ENCODE peak calls at places on chromosomes 7 and 10, in four cellular contexts. G is OCI-LY7, Y is HCT116, V is hepatocyte. W is an unnamed sample. For H3K9me2, the result is how much of the 10 kb centered on the place peaks cover.

GRCh38 chr10:6200588-6201510 is 1.9 kb upstream of the PFKFB3 start:
- DNase-seq in V (no peak), Y (no peak), G (peak), W (peak)

GRCh38 chr7:139722604-139723003 is 55.2 kb downstream of the HIPK2 start:
- DNase-seq in Y (no peak), V (no peak), G (no peak), W (no peak)

GRCh38 chr10:63554666-63555065 is 33.5 kb downstream of the REEP3 start:
- DNase-seq in G (peak), V (no peak), Y (peak), W (peak)

GRCh38 chr10:43221419-43222293 is 45.2 kb downstream of the RASGEF1A start:
- DNase-seq in G (no peak), Y (no peak), V (no peak), W (peak)

GRCh38 chr10:103947799-103948198 is 19.1 kb upstream of the SLK start:
- DNase-seq in V (no peak), G (no peak), Y (no peak), W (no peak)

GRCh38 chr7:101507791-101508252 is 121.3 kb downstream of the MYL10 start:
- DNase-seq in G (peak), V (peak), Y (peak), W (peak)

GRCh38 chr10:51103818-51104217 is 29.5 kb downstream of the PRKG1 start:
- DNase-seq in V (no peak), Y (no peak), G (no peak), W (peak)

GRCh38 chr7:3271298-3271697 is 29.8 kb upstream of the SDK1 start:
- DNase-seq in G (no peak), Y (no peak), V (no peak), W (no peak)

GRCh38 chr7:50284296-50284695 is 20.2 kb upstream of the IKZF1 start:
- DNase-seq in Y (no peak), V (no peak), G (no peak), W (no peak)

GRCh38 chr7:56040691-56041090 is 10.6 kb downstream of the PSPH start:
- DNase-seq in G (no peak), Y (no peak), V (no peak), W (no peak)

GRCh38 chr10:44198780-44199097 is 186.2 kb downstream of the CXCL12 start:
- DNase-seq in V (no peak), G (no peak), Y (no peak), W (no peak)

GRCh38 chr7:129443612-129444011 is 9.4 kb downstream of the STRIP2 start:
- DNase-seq in G (no peak), Y (no peak), V (no peak), W (no peak)

GRCh38 chr10:106652279-106652678 is 512.2 kb downstream of the SORCS1 start:
- DNase-seq in Y (no peak), V (no peak), G (no peak), W (peak)

GRCh38 chr7:101804087-101804631 is 13.3 kb upstream of the CUX1 start:
- DNase-seq in Y (no peak), G (peak), V (no peak), W (no peak)

GRCh38 chr10:67883710-67884312 is 645 bp upstream of the SIRT1 start:
- DNase-seq in Y (no peak), V (no peak), G (no peak), W (no peak)

GRCh38 chr10:79383974-79384606 is 36.8 kb downstream of the PPIF start:
- DNase-seq in V (no peak), Y (no peak), G (no peak), W (no peak)

GRCh38 chr7:139116999-139117398 is 7.5 kb upstream of the ZC3HAV1 start:
- DNase-seq in G (no peak), V (no peak), Y (no peak), W (peak)

GRCh38 chr10:52215745-52216361 is 98.2 kb upstream of the DKK1 start:
- DNase-seq in Y (peak), G (peak), V (peak), W (peak)

GRCh38 chr7:80591654-80592053 is 46.8 kb upstream of the CD36 start:
- DNase-seq in V (no peak), G (no peak), Y (no peak), W (no peak)

GRCh38 chr7:82729172-82730030 is 285.8 kb upstream of the CACNA2D1 start:
- DNase-seq in G (peak), Y (peak), V (peak), W (peak)

GRCh38 chr7:130364446-130364845 is 15.8 kb upstream of the CPA1 start:
- DNase-seq in G (no peak), V (no peak), Y (no peak), W (no peak)

GRCh38 chr10:92590623-92591549 is 2.0 kb upstream of the KIF11 start:
- DNase-seq in V (peak), G (peak), Y (peak), W (peak)

GRCh38 chr7:46485481-46486065 is 564.5 kb upstream of the IGFBP3 start:
- DNase-seq in V (no peak), G (no peak), Y (no peak), W (peak)

GRCh38 chr10:92689663-92690210 is at the start of gene HHEX:
- DNase-seq in V (peak), G (peak), Y (peak), W (peak)

GRCh38 chr10:132333386-132333785 is 1.4 kb downstream of the LRRC27 start:
- DNase-seq in V (no peak), G (no peak), Y (no peak), W (no peak)

GRCh38 chr10:75399461-75400162 is 2.0 kb downstream of the ZNF503 start:
- DNase-seq in V (peak), Y (no peak), G (no peak), W (peak)

GRCh38 chr10:35700490-35700887 is 58.4 kb upstream of the FZD8 start:
- DNase-seq in Y (no peak), G (no peak), V (no peak), W (no peak)

GRCh38 chr10:61958793-61959192 is 57.3 kb downstream of the ARID5B start:
- DNase-seq in Y (no peak), G (no peak), V (no peak), W (no peak)

GRCh38 chr10:78605800-78606350 is 462.9 kb upstream of the ZMIZ1 start:
- DNase-seq in G (peak), Y (peak), V (no peak), W (peak)

GRCh38 chr7:142231716-142232115 is 26.1 kb downstream of the PRSS58 start:
- DNase-seq in G (peak), V (peak), Y (peak), W (peak)

GRCh38 chr7:131896189-131896855 is 339.9 kb upstream of the PODXL start:
- DNase-seq in G (no peak), Y (no peak), V (no peak), W (no peak)

GRCh38 chr7:131895541-131896173 is 339.2 kb upstream of the PODXL start:
- DNase-seq in Y (peak), V (peak), G (no peak), W (peak)

GRCh38 chr7:131899271-131900030 is 343.0 kb upstream of the PODXL start:
- DNase-seq in Y (no peak), V (no peak), G (no peak), W (no peak)

GRCh38 chr7:131898418-131898817 is 342.0 kb upstream of the PODXL start:
- DNase-seq in G (no peak), Y (no peak), V (no peak), W (peak)

GRCh38 chr7:131897016-131897789 is 340.8 kb upstream of the PODXL start:
- DNase-seq in G (no peak), V (no peak), Y (peak), W (peak)
- H3K9me2 ChIP-seq in G (under half), V (under half), Y (under half), W (under half)

DNA sequence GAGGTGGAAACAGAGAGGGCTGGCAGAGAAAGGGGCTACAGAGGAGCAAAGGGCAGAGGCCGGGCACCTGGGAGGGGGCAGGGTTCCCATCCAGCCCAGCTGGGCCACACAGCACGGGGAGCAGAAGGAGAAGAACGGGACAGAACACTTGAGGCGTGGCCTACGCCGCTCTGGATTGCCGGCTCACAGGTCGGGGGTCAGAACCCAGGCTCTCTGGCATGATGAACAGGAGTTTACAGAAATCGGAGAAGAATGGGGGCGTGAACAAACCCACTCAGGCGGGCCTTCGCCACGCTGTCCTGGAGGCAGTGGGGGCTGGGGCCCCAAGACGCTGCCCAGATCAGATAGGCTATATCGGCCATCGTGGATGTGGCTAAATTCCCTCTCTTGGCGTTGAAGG is 362.2 kb upstream of the SHH start:
- DNase-seq in G (no peak), Y (no peak), V (no peak), W (no peak)
- H3K9me2 ChIP-seq in G (under half), Y (under half), V (under half), W (under half)

GRCh38 chr7:54712777-54713176 is 46.2 kb downstream of the SEC61G start:
- DNase-seq in V (no peak), Y (no peak), G (no peak), W (no peak)
- H3K9me2 ChIP-seq in V (under half), Y (under half), G (under half), W (under half)

DNA sequence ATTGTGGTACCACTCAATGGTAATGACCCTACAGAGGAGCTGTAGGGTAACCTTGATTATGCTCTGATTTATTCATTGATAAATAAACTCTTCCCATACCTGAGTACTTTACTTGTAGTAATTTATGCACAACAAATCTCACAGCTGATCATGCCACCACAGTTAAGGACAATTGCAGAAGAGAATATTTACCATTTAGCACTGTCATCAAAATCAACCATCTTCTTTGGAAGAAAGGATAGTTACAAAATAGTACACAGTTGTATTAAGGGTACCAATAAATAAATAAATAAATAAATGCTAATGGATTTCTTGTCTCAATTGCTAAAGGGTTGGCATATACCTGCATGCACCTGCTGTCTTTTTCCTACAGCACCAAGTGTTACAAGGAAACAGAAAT is 97.6 kb upstream of the PDE1C start:
- DNase-seq in V (no peak), Y (no peak), G (no peak), W (no peak)
- H3K9me2 ChIP-seq in V (under half), Y (under half), G (under half), W (under half)

GRCh38 chr7:131897790-131898165 is 341.4 kb upstream of the PODXL start:
- DNase-seq in V (no peak), G (no peak), Y (no peak), W (no peak)
- H3K9me2 ChIP-seq in V (under half), G (under half), Y (under half), W (under half)

GRCh38 chr10:55491712-55492111 is 690.7 kb upstream of the PCDH15 start:
- DNase-seq in V (no peak), G (no peak), Y (no peak), W (no peak)

DNA sequence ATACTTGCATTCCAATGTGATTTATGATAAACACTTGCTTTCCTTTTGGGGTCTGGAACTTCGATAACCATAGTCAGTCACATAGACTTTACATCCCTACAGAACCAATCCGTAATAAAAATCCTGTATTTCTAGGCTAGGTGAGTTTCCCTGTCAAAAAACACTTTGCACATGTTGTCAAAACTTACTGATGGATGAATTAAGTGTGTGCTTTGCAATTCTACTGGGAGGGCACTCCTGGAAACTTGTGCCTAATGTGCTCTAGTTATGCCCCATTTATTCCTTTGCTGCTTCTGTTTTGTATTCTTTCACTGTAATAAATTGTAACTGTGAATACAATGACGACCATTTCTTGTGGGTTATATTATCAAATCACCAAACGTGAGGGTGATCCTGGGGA is 684.8 kb upstream of the PCDH15 start:
- DNase-seq in Y (no peak), G (no peak), V (no peak), W (no peak)
- H3K9me2 ChIP-seq in Y (under half), G (under half), V (under half), W (under half)

GRCh38 chr7:78794101-78794500 is 659.4 kb downstream of the MAGI2 start:
- DNase-seq in Y (no peak), V (no peak), G (no peak), W (no peak)
- H3K9me2 ChIP-seq in Y (under half), V (under half), G (under half), W (under half)

GRCh38 chr7:155856656-155857055 is 44.4 kb upstream of the SHH start:
- DNase-seq in Y (no peak), V (no peak), G (no peak), W (no peak)
- H3K9me2 ChIP-seq in Y (under half), V (under half), G (under half), W (under half)